ENCODE peak calls at places on chromosome 10, in six cellular contexts. One of them, this sample, is unnamed.

GRCh38 chr10:18681971-18682403 is 22.8 kb downstream of the ARL5B start:
- DNase-seq in colonic mucosa: no peak
- DNase-seq in heart left ventricle: no peak
- DNase-seq in upper lobe of right lung: no peak
- DNase-seq in naive thymus-derived CD4-positive, alpha-beta T cell: no peak
- DNase-seq in cardiac muscle cell: no peak
- DNase-seq in this sample: no peak

GRCh38 chr10:47361293-47361692 is 13.1 kb downstream of the RBP3 start:
- DNase-seq in colonic mucosa: peak; percentile 49
- DNase-seq in heart left ventricle: no peak
- DNase-seq in upper lobe of right lung: no peak
- DNase-seq in cardiac muscle cell: peak; percentile 66
- DNase-seq in naive thymus-derived CD4-positive, alpha-beta T cell: no peak
- DNase-seq in this sample: peak; percentile 33

GRCh38 chr10:91317541-91317940 is 92.6 kb upstream of the HECTD2 start:
- DNase-seq in naive thymus-derived CD4-positive, alpha-beta T cell: no peak
- DNase-seq in colonic mucosa: no peak
- DNase-seq in upper lobe of right lung: no peak
- DNase-seq in cardiac muscle cell: no peak
- DNase-seq in heart left ventricle: no peak
- DNase-seq in this sample: no peak

GRCh38 chr10:117053548-117053947 is 48.6 kb upstream of the SHTN1 start:
- DNase-seq in heart left ventricle: no peak
- DNase-seq in cardiac muscle cell: no peak
- DNase-seq in colonic mucosa: no peak
- DNase-seq in naive thymus-derived CD4-positive, alpha-beta T cell: no peak
- DNase-seq in upper lobe of right lung: no peak
- DNase-seq in this sample: no peak

GRCh38 chr10:33950216-33950615 is 615.7 kb upstream of the NRP1 start:
- DNase-seq in cardiac muscle cell: no peak
- DNase-seq in heart left ventricle: no peak
- DNase-seq in upper lobe of right lung: no peak
- DNase-seq in naive thymus-derived CD4-positive, alpha-beta T cell: no peak
- DNase-seq in colonic mucosa: no peak
- DNase-seq in this sample: no peak

GRCh38 chr10:22714524-22715289 is at the start of gene PIP4K2A:
- DNase-seq in cardiac muscle cell: peak; percentile 88
- DNase-seq in upper lobe of right lung: peak; percentile 91
- DNase-seq in colonic mucosa: peak; percentile 73
- DNase-seq in naive thymus-derived CD4-positive, alpha-beta T cell: peak; percentile 64
- DNase-seq in heart left ventricle: peak; percentile 84
- DNase-seq in this sample: peak; percentile 68

GRCh38 chr10:43249962-43250624 is 16.8 kb downstream of the RASGEF1A start:
- DNase-seq in colonic mucosa: no peak
- DNase-seq in upper lobe of right lung: peak; percentile 54
- DNase-seq in heart left ventricle: peak; percentile 5
- DNase-seq in naive thymus-derived CD4-positive, alpha-beta T cell: no peak
- DNase-seq in cardiac muscle cell: no peak
- DNase-seq in this sample: no peak

GRCh38 chr10:23314835-23315239 is 29.8 kb downstream of the C10orf67 start:
- DNase-seq in naive thymus-derived CD4-positive, alpha-beta T cell: peak; percentile 44
- DNase-seq in upper lobe of right lung: no peak
- DNase-seq in heart left ventricle: peak; percentile 51
- DNase-seq in colonic mucosa: peak; percentile 63
- DNase-seq in cardiac muscle cell: peak; percentile 82
- DNase-seq in this sample: no peak

GRCh38 chr10:21502371-21502765 is 23.1 kb downstream of the SKIDA1 start:
- DNase-seq in upper lobe of right lung: no peak
- DNase-seq in colonic mucosa: no peak
- DNase-seq in heart left ventricle: no peak
- DNase-seq in cardiac muscle cell: no peak
- DNase-seq in naive thymus-derived CD4-positive, alpha-beta T cell: no peak
- DNase-seq in this sample: no peak

GRCh38 chr10:47239211-47239610 is 60.8 kb upstream of the GDF10 start:
- DNase-seq in upper lobe of right lung: no peak
- DNase-seq in colonic mucosa: no peak
- DNase-seq in naive thymus-derived CD4-positive, alpha-beta T cell: no peak
- DNase-seq in cardiac muscle cell: no peak
- DNase-seq in heart left ventricle: no peak
- DNase-seq in this sample: no peak

GRCh38 chr10:102757323-102757722 is 13.6 kb downstream of the WBP1L start:
- DNase-seq in upper lobe of right lung: no peak
- DNase-seq in heart left ventricle: no peak
- DNase-seq in naive thymus-derived CD4-positive, alpha-beta T cell: no peak
- DNase-seq in cardiac muscle cell: no peak
- DNase-seq in colonic mucosa: no peak
- DNase-seq in this sample: no peak

GRCh38 chr10:133159950-133160812 is at the start of gene KNDC1:
- DNase-seq in heart left ventricle: no peak
- DNase-seq in upper lobe of right lung: peak; percentile 69
- DNase-seq in naive thymus-derived CD4-positive, alpha-beta T cell: no peak
- DNase-seq in colonic mucosa: no peak
- DNase-seq in cardiac muscle cell: peak; percentile 84
- DNase-seq in this sample: no peak

GRCh38 chr10:50625663-50626062 is 1.9 kb upstream of the SGMS1 start:
- DNase-seq in heart left ventricle: no peak
- DNase-seq in naive thymus-derived CD4-positive, alpha-beta T cell: no peak
- DNase-seq in cardiac muscle cell: peak; percentile 21
- DNase-seq in colonic mucosa: peak; percentile 36
- DNase-seq in upper lobe of right lung: no peak
- DNase-seq in this sample: no peak

GRCh38 chr10:126468876-126469643 is 80.8 kb upstream of the ADAM12 start:
- DNase-seq in upper lobe of right lung: no peak
- DNase-seq in heart left ventricle: no peak
- DNase-seq in naive thymus-derived CD4-positive, alpha-beta T cell: no peak
- DNase-seq in cardiac muscle cell: no peak
- DNase-seq in colonic mucosa: no peak
- DNase-seq in this sample: no peak

GRCh38 chr10:126014309-126014708 is 117.9 kb downstream of the FANK1 start:
- DNase-seq in cardiac muscle cell: no peak
- DNase-seq in colonic mucosa: no peak
- DNase-seq in naive thymus-derived CD4-positive, alpha-beta T cell: no peak
- DNase-seq in upper lobe of right lung: no peak
- DNase-seq in heart left ventricle: no peak
- DNase-seq in this sample: no peak

GRCh38 chr10:114471906-114472873 is 67.9 kb upstream of the AFAP1L2 start:
- DNase-seq in heart left ventricle: no peak
- DNase-seq in colonic mucosa: peak; percentile 48
- DNase-seq in cardiac muscle cell: no peak
- DNase-seq in naive thymus-derived CD4-positive, alpha-beta T cell: no peak
- DNase-seq in upper lobe of right lung: no peak
- DNase-seq in this sample: no peak

GRCh38 chr10:114551310-114551972 is 106.6 kb downstream of the ABLIM1 start:
- DNase-seq in colonic mucosa: peak; percentile 85
- DNase-seq in heart left ventricle: peak; percentile 72
- DNase-seq in upper lobe of right lung: peak; percentile 78
- DNase-seq in naive thymus-derived CD4-positive, alpha-beta T cell: no peak
- DNase-seq in cardiac muscle cell: no peak
- DNase-seq in this sample: peak; percentile 72

GRCh38 chr10:100186253-100186780 is 488 bp upstream of the ERLIN1 start:
- DNase-seq in cardiac muscle cell: peak; percentile 34
- DNase-seq in naive thymus-derived CD4-positive, alpha-beta T cell: no peak
- DNase-seq in colonic mucosa: peak; percentile 56
- DNase-seq in heart left ventricle: peak; percentile 35
- DNase-seq in upper lobe of right lung: peak; percentile 70
- DNase-seq in this sample: no peak

GRCh38 chr10:98916751-98917150 is 318.9 kb downstream of the HPSE2 start:
- DNase-seq in heart left ventricle: no peak
- DNase-seq in cardiac muscle cell: no peak
- DNase-seq in colonic mucosa: no peak
- DNase-seq in upper lobe of right lung: no peak
- DNase-seq in naive thymus-derived CD4-positive, alpha-beta T cell: no peak
- DNase-seq in this sample: no peak

GRCh38 chr10:6537704-6538103 is 42.4 kb downstream of the PRKCQ start:
- DNase-seq in cardiac muscle cell: no peak
- DNase-seq in upper lobe of right lung: peak; percentile 70
- DNase-seq in naive thymus-derived CD4-positive, alpha-beta T cell: no peak
- DNase-seq in colonic mucosa: no peak
- DNase-seq in heart left ventricle: peak; percentile 26
- DNase-seq in this sample: no peak

GRCh38 chr10:110171032-110171431 is 36.4 kb upstream of the MXI1 start:
- DNase-seq in heart left ventricle: no peak
- DNase-seq in cardiac muscle cell: no peak
- DNase-seq in upper lobe of right lung: no peak
- DNase-seq in colonic mucosa: no peak
- DNase-seq in naive thymus-derived CD4-positive, alpha-beta T cell: no peak
- DNase-seq in this sample: no peak

GRCh38 chr10:86849495-86849894 is 93.1 kb downstream of the BMPR1A start:
- DNase-seq in upper lobe of right lung: no peak
- DNase-seq in cardiac muscle cell: no peak
- DNase-seq in colonic mucosa: no peak
- DNase-seq in heart left ventricle: no peak
- DNase-seq in naive thymus-derived CD4-positive, alpha-beta T cell: no peak
- DNase-seq in this sample: no peak

GRCh38 chr10:77163670-77164348 is 473.8 kb downstream of the KCNMA1 start:
- DNase-seq in naive thymus-derived CD4-positive, alpha-beta T cell: no peak
- DNase-seq in heart left ventricle: no peak
- DNase-seq in colonic mucosa: peak; percentile 61
- DNase-seq in cardiac muscle cell: peak; percentile 30
- DNase-seq in upper lobe of right lung: no peak
- DNase-seq in this sample: no peak

GRCh38 chr10:90197766-90198165 is 496.4 kb downstream of the KIF20B start:
- DNase-seq in upper lobe of right lung: no peak
- DNase-seq in heart left ventricle: no peak
- DNase-seq in naive thymus-derived CD4-positive, alpha-beta T cell: no peak
- DNase-seq in colonic mucosa: no peak
- DNase-seq in cardiac muscle cell: no peak
- DNase-seq in this sample: no peak

GRCh38 chr10:14377591-14377990 is 46.9 kb upstream of the FRMD4A start:
- DNase-seq in cardiac muscle cell: no peak
- DNase-seq in heart left ventricle: no peak
- DNase-seq in colonic mucosa: no peak
- DNase-seq in naive thymus-derived CD4-positive, alpha-beta T cell: no peak
- DNase-seq in upper lobe of right lung: no peak
- DNase-seq in this sample: no peak

DNA sequence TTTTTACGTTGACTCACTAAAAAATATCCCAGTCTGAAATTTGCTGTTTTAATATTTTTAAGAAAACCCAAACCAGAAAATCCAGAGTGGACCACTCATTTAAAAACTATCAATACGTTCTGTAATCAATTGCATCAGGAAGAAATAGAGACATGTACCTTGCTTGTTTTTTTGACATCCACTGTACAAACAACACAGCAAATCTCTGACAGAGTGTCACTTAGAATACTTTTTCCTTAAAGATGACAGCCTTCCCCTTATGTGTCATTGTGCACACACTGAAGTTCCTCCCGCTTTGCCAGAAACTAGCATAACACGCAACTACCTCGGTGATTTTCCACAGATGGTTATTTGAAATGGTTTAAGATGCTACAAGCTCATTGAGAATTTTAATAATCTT is 321.7 kb upstream of the PFKP start:
- DNase-seq in upper lobe of right lung: no peak
- DNase-seq in naive thymus-derived CD4-positive, alpha-beta T cell: no peak
- DNase-seq in colonic mucosa: no peak
- DNase-seq in heart left ventricle: no peak
- DNase-seq in cardiac muscle cell: no peak
- DNase-seq in this sample: no peak
- H3K4me3 ChIP-seq in upper lobe of right lung: no peak overlapping the region
- H3K4me3 ChIP-seq in naive thymus-derived CD4-positive, alpha-beta T cell: no peak overlapping the region
- H3K4me3 ChIP-seq in colonic mucosa: no peak overlapping the region
- H3K4me3 ChIP-seq in heart left ventricle: no peak overlapping the region
- H3K4me3 ChIP-seq in cardiac muscle cell: no peak overlapping the region
- H3K4me3 ChIP-seq in this sample: no peak overlapping the region

DNA sequence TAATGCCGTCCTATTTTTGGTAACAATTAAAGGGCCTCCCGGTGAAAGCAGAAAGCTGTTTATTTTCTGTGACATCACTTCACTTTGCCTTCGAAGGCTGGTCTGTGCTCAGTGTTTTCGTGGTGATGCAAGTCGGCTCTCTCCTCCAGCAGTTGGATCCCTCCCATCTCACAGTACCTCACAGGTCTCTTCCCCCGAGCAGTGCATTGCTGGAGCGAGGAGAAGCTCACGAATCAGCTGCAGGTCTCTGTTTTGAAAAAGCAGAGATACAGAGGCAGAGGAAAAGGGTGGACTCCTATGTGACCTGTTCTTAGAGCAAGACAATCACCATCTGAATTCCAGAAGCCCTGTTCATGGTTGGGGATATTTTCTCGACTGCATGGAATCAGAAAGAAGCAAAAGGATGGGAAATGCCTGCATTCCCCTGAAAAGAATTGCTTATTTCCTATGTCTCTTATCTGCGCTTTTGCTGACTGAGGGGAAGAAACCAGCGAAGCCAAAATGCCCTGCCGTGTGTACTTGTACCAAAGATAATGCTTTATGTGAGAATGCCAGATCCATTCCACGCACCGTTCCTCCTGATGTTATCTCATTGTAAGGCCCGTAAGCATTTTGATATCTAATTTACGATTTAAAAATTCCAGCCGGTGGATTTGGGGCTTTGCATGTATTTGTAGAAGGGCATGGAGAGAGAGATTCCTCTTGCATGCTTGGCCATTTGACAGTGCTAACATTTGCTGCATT is at the start of gene LGI1:
- DNase-seq in colonic mucosa: no peak
- DNase-seq in heart left ventricle: no peak
- DNase-seq in upper lobe of right lung: no peak
- DNase-seq in cardiac muscle cell: no peak
- DNase-seq in naive thymus-derived CD4-positive, alpha-beta T cell: no peak
- DNase-seq in this sample: no peak
- H3K27ac ChIP-seq in colonic mucosa: no peak within 1 kb of the TSS
- H3K27ac ChIP-seq in heart left ventricle: no peak within 1 kb of the TSS
- H3K27ac ChIP-seq in upper lobe of right lung: no peak within 1 kb of the TSS
- H3K27ac ChIP-seq in cardiac muscle cell: no peak within 1 kb of the TSS
- H3K27ac ChIP-seq in naive thymus-derived CD4-positive, alpha-beta T cell: no peak within 1 kb of the TSS
- H3K27ac ChIP-seq in this sample: no peak within 1 kb of the TSS

DNA sequence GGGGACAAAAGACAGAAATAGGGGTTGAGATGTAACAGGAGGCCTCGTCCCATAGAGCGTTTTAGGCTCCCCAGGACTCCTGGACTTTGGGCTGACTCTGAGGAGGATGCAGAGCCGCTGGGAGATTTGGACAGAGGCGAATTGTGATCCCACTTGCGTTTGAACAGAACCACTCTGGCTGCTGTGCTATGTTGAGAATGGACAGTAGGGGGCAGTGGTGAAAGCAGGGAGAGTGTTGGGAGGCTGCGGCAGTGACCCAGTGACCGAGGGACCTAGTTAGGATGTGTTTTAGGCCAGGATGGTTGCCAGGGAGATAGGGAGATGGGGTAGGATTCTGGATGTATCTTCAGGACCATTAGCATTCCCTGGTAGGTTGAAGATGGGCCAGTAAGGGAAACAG is 271.6 kb downstream of the CCDC3 start:
- DNase-seq in naive thymus-derived CD4-positive, alpha-beta T cell: no peak
- DNase-seq in heart left ventricle: no peak
- DNase-seq in upper lobe of right lung: no peak
- DNase-seq in cardiac muscle cell: peak; percentile 30
- DNase-seq in colonic mucosa: no peak
- DNase-seq in this sample: no peak
- H3K4me3 ChIP-seq in naive thymus-derived CD4-positive, alpha-beta T cell: no peak overlapping the region
- H3K4me3 ChIP-seq in heart left ventricle: no peak overlapping the region
- H3K4me3 ChIP-seq in upper lobe of right lung: no peak overlapping the region
- H3K4me3 ChIP-seq in cardiac muscle cell: no peak overlapping the region
- H3K4me3 ChIP-seq in colonic mucosa: no peak overlapping the region
- H3K4me3 ChIP-seq in this sample: no peak overlapping the region

DNA sequence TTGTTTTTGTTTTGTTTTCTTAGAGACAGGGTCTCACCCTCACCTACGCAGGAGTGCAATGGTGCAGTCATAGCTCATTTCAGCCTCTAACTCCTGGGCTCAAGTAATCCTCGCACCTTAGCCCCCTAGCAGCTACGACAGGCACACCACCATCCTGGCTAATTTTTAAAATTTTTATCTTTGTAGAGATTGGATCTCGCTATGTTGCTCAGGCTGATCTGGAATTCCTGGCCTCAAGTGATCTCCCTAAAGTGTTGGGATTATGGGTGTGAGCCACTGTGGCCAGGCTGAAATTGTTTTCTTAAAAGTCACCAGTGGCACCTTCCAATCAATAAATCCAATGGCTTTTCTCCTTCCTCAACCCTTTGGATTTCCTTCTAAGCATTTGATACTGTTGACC is 20.9 kb upstream of the DDX50 start:
- DNase-seq in upper lobe of right lung: no peak
- DNase-seq in naive thymus-derived CD4-positive, alpha-beta T cell: no peak
- DNase-seq in cardiac muscle cell: no peak
- DNase-seq in heart left ventricle: no peak
- DNase-seq in colonic mucosa: no peak
- DNase-seq in this sample: no peak
- H3K27ac ChIP-seq in upper lobe of right lung: no peak overlapping the region
- H3K27ac ChIP-seq in naive thymus-derived CD4-positive, alpha-beta T cell: no peak overlapping the region
- H3K27ac ChIP-seq in cardiac muscle cell: no peak overlapping the region
- H3K27ac ChIP-seq in heart left ventricle: no peak overlapping the region
- H3K27ac ChIP-seq in colonic mucosa: no peak overlapping the region
- H3K27ac ChIP-seq in this sample: no peak overlapping the region